ENCODE peak calls at places on chromosome X, in four cellular contexts. E, O, Y and J are unnamed samples.

GRCh38 chrX:92224406-92224805 is 445.2 kb downstream of the PCDH11X start:
- DNase-seq in E (no peak), Y (no peak), O (no peak), J (no peak)

GRCh38 chrX:119481218-119481875 is 13.1 kb downstream of the SLC25A5 start:
- DNase-seq in O (no peak), Y (no peak), E (peak), J (no peak)

GRCh38 chrX:108307408-108308085 is 130.7 kb downstream of the COL4A6 start:
- DNase-seq in Y (no peak), E (no peak), O (no peak), J (peak)

GRCh38 chrX:14039344-14039743 is 9.7 kb upstream of the GEMIN8 start:
- DNase-seq in E (no peak), Y (no peak), O (no peak), J (peak)

GRCh38 chrX:10882484-10882883 is 228.6 kb upstream of the HCCS start:
- DNase-seq in Y (no peak), E (no peak), O (no peak), J (no peak)

GRCh38 chrX:119762718-119763117 is 4.3 kb downstream of the SOWAHD start:
- DNase-seq in O (no peak), Y (no peak), E (no peak), J (no peak)

GRCh38 chrX:5733483-5733882 is 495.2 kb downstream of the NLGN4X start:
- DNase-seq in Y (no peak), O (no peak), E (no peak), J (no peak)

GRCh38 chrX:41684138-41684537 is 4.6 kb upstream of the GPR34 start:
- DNase-seq in Y (no peak), E (no peak), O (no peak), J (no peak)

GRCh38 chrX:71454222-71454621 is 78.7 kb upstream of the OGT start:
- DNase-seq in Y (no peak), E (no peak), O (no peak), J (no peak)

GRCh38 chrX:28391528-28391927 is 195.7 kb upstream of the IL1RAPL1 start:
- DNase-seq in E (no peak), Y (no peak), O (no peak), J (no peak)

GRCh38 chrX:131577999-131578734 is 34.3 kb downstream of the OR13H1 start:
- DNase-seq in O (no peak), E (no peak), Y (no peak), J (no peak)
- H3K4me3 ChIP-seq in O (no peak), E (no peak), Y (peak), J (peak)

GRCh38 chrX:47804315-47804714 is 32.4 kb upstream of the ZNF81 start:
- DNase-seq in E (no peak), O (no peak), Y (no peak), J (no peak)

GRCh38 chrX:47802589-47802988 is 34.1 kb upstream of the ZNF81 start:
- DNase-seq in E (no peak), Y (no peak), O (no peak), J (no peak)

GRCh38 chrX:47809065-47809788 is 27.5 kb upstream of the ZNF81 start:
- DNase-seq in Y (no peak), O (no peak), E (no peak), J (no peak)

DNA sequence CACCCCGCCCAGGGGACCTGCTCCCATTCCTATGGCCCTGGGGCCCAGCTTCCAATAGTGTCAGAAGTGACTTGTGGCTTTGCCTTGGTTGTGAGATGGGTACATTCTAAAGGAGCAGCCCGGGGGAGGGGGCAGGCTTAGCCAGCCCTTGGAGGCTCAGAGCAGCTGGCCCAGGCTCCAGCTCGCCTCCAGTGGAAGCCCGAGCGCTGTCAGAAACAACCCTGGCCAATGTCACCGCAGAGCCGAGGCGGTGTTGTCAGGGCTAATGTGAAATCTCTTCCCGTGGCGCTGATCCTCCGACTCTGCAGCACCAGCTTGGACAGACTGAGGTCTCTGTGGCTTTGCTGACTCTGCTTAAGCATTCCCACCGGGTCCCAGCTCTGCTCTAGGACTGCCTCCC is 29.2 kb upstream of the ZNF81 start:
- DNase-seq in Y (no peak), E (no peak), O (no peak), J (no peak)
- TF ChIP-seq CTCF in Y (no peak), E (no peak), O (no peak), J (no peak)

GRCh38 chrX:48919360-48919821 is 567 bp upstream of the PIM2 start:
- DNase-seq in Y (no peak), E (no peak), O (no peak), J (no peak)

GRCh38 chrX:48920713-48921104 is 1.9 kb upstream of the PIM2 start:
- DNase-seq in Y (no peak), O (no peak), E (no peak), J (no peak)

GRCh38 chrX:48918644-48919340 is at the start of gene PIM2:
- DNase-seq in E (peak), Y (peak), O (peak), J (peak)

GRCh38 chrX:48918303-48918643 is 551 bp downstream of the PIM2 start:
- DNase-seq in E (no peak), O (no peak), Y (no peak), J (no peak)

DNA sequence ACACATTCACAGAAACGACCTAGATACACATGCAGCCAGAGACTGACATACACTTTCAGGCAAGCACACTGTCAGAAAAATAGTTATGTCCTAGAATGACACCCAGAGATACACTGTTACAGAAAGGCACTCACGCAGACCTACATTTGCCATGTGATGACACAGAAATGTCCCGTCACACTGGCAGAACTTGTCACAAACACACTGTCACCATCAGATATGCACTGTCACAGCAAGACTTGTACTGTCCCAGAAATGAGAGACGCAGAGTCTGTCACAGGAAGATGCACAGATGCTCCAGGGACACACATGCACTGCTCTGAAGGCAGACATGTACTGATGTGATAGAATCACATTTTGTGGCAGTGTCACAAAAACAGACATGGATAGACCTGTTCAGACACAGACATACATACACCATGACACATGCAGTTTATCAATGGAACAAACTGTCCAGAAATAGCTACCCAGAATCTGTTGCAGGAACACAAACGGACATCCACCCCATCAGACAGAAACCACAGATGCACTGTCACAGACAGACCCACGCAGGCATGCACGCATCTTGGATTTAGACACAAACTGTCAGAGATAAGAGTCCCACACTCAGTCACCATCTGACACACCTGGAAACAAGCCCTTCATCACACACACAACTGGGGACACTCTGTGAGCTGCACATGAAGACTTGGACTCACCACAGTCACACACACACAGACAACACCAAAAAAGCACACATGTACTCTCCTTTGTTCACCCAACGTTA is 1.3 kb upstream of the PIM2 start:
- DNase-seq in Y (no peak), E (no peak), O (no peak), J (no peak)
- H3K4me3 ChIP-seq in Y (no peak), E (no peak), O (no peak), J (no peak)

GRCh38 chrX:40153335-40154221 is 55.8 kb upstream of the BCOR start:
- DNase-seq in O (peak), Y (no peak), E (no peak), J (no peak)
- TF ChIP-seq CTCF in O (no peak), Y (no peak), E (no peak), J (no peak)

GRCh38 chrX:47482512-47483309 is at the start of gene ZNF41:
- DNase-seq in E (peak), O (peak), Y (peak), J (peak)
- H3K4me3 ChIP-seq in E (peak), O (peak), Y (peak), J (peak)

DNA sequence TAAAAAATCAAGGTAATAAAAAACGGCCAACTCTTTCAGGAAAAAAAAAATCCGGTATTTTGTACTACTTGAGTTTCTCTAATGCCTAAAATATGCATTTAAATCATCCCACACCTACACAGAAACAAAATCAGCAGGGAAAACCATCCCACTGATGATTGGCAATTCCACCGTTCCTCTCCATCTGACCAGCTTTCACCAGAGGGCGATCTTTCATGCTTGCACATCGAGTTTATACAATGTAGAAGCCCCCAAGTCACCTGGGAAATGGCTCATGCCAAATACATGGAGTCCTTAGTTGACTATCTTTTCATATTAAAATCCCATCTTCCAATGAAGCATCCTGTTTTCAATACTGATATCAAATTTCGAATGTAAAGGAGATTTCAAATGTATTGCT is 69.2 kb downstream of the PTCHD1 start:
- DNase-seq in Y (peak), O (no peak), E (no peak), J (peak)
- TF ChIP-seq CTCF in Y (peak), O (no peak), E (no peak), J (no peak)